ENCODE peak calls at places on chromosome 9, in five cellular contexts. One of them, this sample, is unnamed.

GRCh38 chr9:90919883-90920282 is 118.3 kb downstream of the SYK start:
- DNase-seq in thyroid gland: peak; percentile 78
- DNase-seq in right atrium auricular region: no peak
- DNase-seq in H1: no peak
- DNase-seq in CD8-positive, alpha-beta memory T cell: no peak
- DNase-seq in this sample: no peak

GRCh38 chr9:131589124-131589711 is 43.9 kb downstream of the PRRT1B start:
- DNase-seq in right atrium auricular region: no peak
- DNase-seq in H1: no peak
- DNase-seq in CD8-positive, alpha-beta memory T cell: no peak
- DNase-seq in thyroid gland: no peak
- DNase-seq in this sample: no peak

GRCh38 chr9:87280421-87280820 is 217.2 kb upstream of the DAPK1 start:
- DNase-seq in right atrium auricular region: no peak
- DNase-seq in CD8-positive, alpha-beta memory T cell: no peak
- DNase-seq in thyroid gland: peak; percentile 41
- DNase-seq in H1: no peak
- DNase-seq in this sample: no peak

GRCh38 chr9:18256574-18256973 is 217.4 kb upstream of the ADAMTSL1 start:
- DNase-seq in right atrium auricular region: no peak
- DNase-seq in CD8-positive, alpha-beta memory T cell: no peak
- DNase-seq in H1: no peak
- DNase-seq in thyroid gland: no peak
- DNase-seq in this sample: no peak

GRCh38 chr9:32672478-32672877 is 37.0 kb upstream of the TAF1L start:
- DNase-seq in CD8-positive, alpha-beta memory T cell: no peak
- DNase-seq in H1: no peak
- DNase-seq in right atrium auricular region: no peak
- DNase-seq in thyroid gland: no peak
- DNase-seq in this sample: no peak

GRCh38 chr9:121559183-121559582 is 59.5 kb upstream of the GGTA1 start:
- DNase-seq in CD8-positive, alpha-beta memory T cell: no peak
- DNase-seq in right atrium auricular region: no peak
- DNase-seq in thyroid gland: peak; percentile 65
- DNase-seq in H1: no peak
- DNase-seq in this sample: no peak

GRCh38 chr9:94110821-94111252 is 26.6 kb downstream of the PTPDC1 start:
- DNase-seq in H1: no peak
- DNase-seq in thyroid gland: no peak
- DNase-seq in right atrium auricular region: no peak
- DNase-seq in CD8-positive, alpha-beta memory T cell: no peak
- DNase-seq in this sample: no peak

GRCh38 chr9:99249619-99250018 is 27.5 kb downstream of the SEC61B start:
- DNase-seq in thyroid gland: no peak
- DNase-seq in H1: no peak
- DNase-seq in CD8-positive, alpha-beta memory T cell: no peak
- DNase-seq in right atrium auricular region: no peak
- DNase-seq in this sample: no peak

GRCh38 chr9:136353757-136354488 is 9.6 kb downstream of the DNLZ start:
- DNase-seq in CD8-positive, alpha-beta memory T cell: no peak
- DNase-seq in H1: no peak
- DNase-seq in right atrium auricular region: no peak
- DNase-seq in thyroid gland: peak; percentile 36
- DNase-seq in this sample: no peak

GRCh38 chr9:20290287-20290686 is 332.0 kb downstream of the MLLT3 start:
- DNase-seq in right atrium auricular region: no peak
- DNase-seq in CD8-positive, alpha-beta memory T cell: no peak
- DNase-seq in thyroid gland: no peak
- DNase-seq in H1: no peak
- DNase-seq in this sample: no peak

GRCh38 chr9:125999504-125999881 is 252.3 kb downstream of the PBX3 start:
- DNase-seq in H1: no peak
- DNase-seq in CD8-positive, alpha-beta memory T cell: no peak
- DNase-seq in thyroid gland: no peak
- DNase-seq in right atrium auricular region: no peak
- DNase-seq in this sample: no peak

GRCh38 chr9:68472119-68472518 is 68.6 kb downstream of the TMEM252 start:
- DNase-seq in H1: no peak
- DNase-seq in thyroid gland: no peak
- DNase-seq in CD8-positive, alpha-beta memory T cell: no peak
- DNase-seq in right atrium auricular region: no peak
- DNase-seq in this sample: no peak

GRCh38 chr9:95684516-95684915 is 167.7 kb upstream of the PTCH1 start:
- DNase-seq in thyroid gland: no peak
- DNase-seq in right atrium auricular region: no peak
- DNase-seq in CD8-positive, alpha-beta memory T cell: no peak
- DNase-seq in H1: no peak
- DNase-seq in this sample: no peak

GRCh38 chr9:79574716-79575242 is 3.0 kb downstream of the TLE4 start:
- DNase-seq in right atrium auricular region: no peak
- DNase-seq in H1: no peak
- DNase-seq in CD8-positive, alpha-beta memory T cell: no peak
- DNase-seq in thyroid gland: no peak
- DNase-seq in this sample: no peak

GRCh38 chr9:35563791-35564197 is 41.3 kb upstream of the TESK1 start:
- DNase-seq in right atrium auricular region: no peak
- DNase-seq in CD8-positive, alpha-beta memory T cell: no peak
- DNase-seq in thyroid gland: peak; percentile 44
- DNase-seq in H1: peak; percentile 67
- DNase-seq in this sample: no peak

GRCh38 chr9:91312717-91313325 is 48.9 kb downstream of the AUH start:
- DNase-seq in H1: no peak
- DNase-seq in thyroid gland: peak; percentile 73
- DNase-seq in CD8-positive, alpha-beta memory T cell: no peak
- DNase-seq in right atrium auricular region: no peak
- DNase-seq in this sample: no peak

GRCh38 chr9:109050444-109050843 is 37.1 kb upstream of the CTNNAL1 start:
- DNase-seq in right atrium auricular region: no peak
- DNase-seq in CD8-positive, alpha-beta memory T cell: no peak
- DNase-seq in thyroid gland: no peak
- DNase-seq in H1: no peak
- DNase-seq in this sample: no peak
- H3K36me3 ChIP-seq in right atrium auricular region: peaks cover 65% of the 10 kb centered on the region
- H3K36me3 ChIP-seq in CD8-positive, alpha-beta memory T cell: peaks cover 46% of the 10 kb centered on the region
- H3K36me3 ChIP-seq in thyroid gland: peaks cover 71% of the 10 kb centered on the region
- H3K36me3 ChIP-seq in H1: peaks cover 82% of the 10 kb centered on the region
- H3K36me3 ChIP-seq in this sample: peaks cover 66% of the 10 kb centered on the region

GRCh38 chr9:137456061-137456863 is 2.9 kb downstream of the NSMF start:
- DNase-seq in H1: no peak
- DNase-seq in right atrium auricular region: no peak
- DNase-seq in CD8-positive, alpha-beta memory T cell: no peak
- DNase-seq in thyroid gland: no peak
- DNase-seq in this sample: no peak

GRCh38 chr9:137458194-137459146 is 664 bp downstream of the NSMF start:
- DNase-seq in H1: no peak
- DNase-seq in right atrium auricular region: no peak
- DNase-seq in thyroid gland: no peak
- DNase-seq in CD8-positive, alpha-beta memory T cell: no peak
- DNase-seq in this sample: peak; percentile 48

GRCh38 chr9:137455361-137455991 is 3.7 kb downstream of the NSMF start:
- DNase-seq in thyroid gland: no peak
- DNase-seq in CD8-positive, alpha-beta memory T cell: no peak
- DNase-seq in H1: no peak
- DNase-seq in right atrium auricular region: no peak
- DNase-seq in this sample: no peak

GRCh38 chr9:137457406-137458193 is 1.5 kb downstream of the NSMF start:
- DNase-seq in H1: no peak
- DNase-seq in CD8-positive, alpha-beta memory T cell: no peak
- DNase-seq in thyroid gland: no peak
- DNase-seq in right atrium auricular region: no peak
- DNase-seq in this sample: no peak

GRCh38 chr9:137456864-137457405 is 2.2 kb downstream of the NSMF start:
- DNase-seq in right atrium auricular region: no peak
- DNase-seq in CD8-positive, alpha-beta memory T cell: no peak
- DNase-seq in H1: no peak
- DNase-seq in thyroid gland: no peak
- DNase-seq in this sample: no peak
- H3K4me3 ChIP-seq in right atrium auricular region: no peak overlapping the region
- H3K4me3 ChIP-seq in CD8-positive, alpha-beta memory T cell: no peak overlapping the region
- H3K4me3 ChIP-seq in H1: no peak overlapping the region
- H3K4me3 ChIP-seq in thyroid gland: no peak overlapping the region
- H3K4me3 ChIP-seq in this sample: no peak overlapping the region

GRCh38 chr9:110468950-110469349 is 110.6 kb downstream of the SVEP1 start:
- DNase-seq in thyroid gland: no peak
- DNase-seq in right atrium auricular region: no peak
- DNase-seq in CD8-positive, alpha-beta memory T cell: no peak
- DNase-seq in H1: no peak
- DNase-seq in this sample: no peak

GRCh38 chr9:110463499-110463898 is 116.0 kb downstream of the SVEP1 start:
- DNase-seq in right atrium auricular region: no peak
- DNase-seq in thyroid gland: no peak
- DNase-seq in H1: no peak
- DNase-seq in CD8-positive, alpha-beta memory T cell: no peak
- DNase-seq in this sample: no peak

DNA sequence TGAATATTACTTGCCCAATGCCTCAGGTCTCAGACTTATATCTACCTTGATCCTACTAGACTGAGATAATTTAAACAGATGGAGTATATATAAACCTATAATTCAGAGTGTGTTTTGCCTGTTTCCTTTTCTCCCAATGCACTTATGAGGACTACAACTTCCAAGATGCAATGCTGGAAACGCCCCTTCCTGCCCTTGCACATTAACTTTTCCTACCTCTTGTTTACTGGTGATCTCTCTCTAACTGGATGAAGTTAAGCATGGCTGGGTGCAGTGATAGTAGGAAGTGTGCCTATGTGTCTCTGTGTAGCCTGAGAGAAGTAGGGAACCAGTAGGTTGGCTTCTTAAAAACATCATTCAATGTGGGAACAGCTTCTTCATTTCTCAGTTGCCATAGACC is 115.2 kb downstream of the SVEP1 start:
- DNase-seq in thyroid gland: no peak
- DNase-seq in H1: no peak
- DNase-seq in CD8-positive, alpha-beta memory T cell: no peak
- DNase-seq in right atrium auricular region: no peak
- DNase-seq in this sample: no peak
- H3K36me3 ChIP-seq in thyroid gland: no peaks in the 10 kb centered on the region
- H3K36me3 ChIP-seq in H1: no peaks in the 10 kb centered on the region
- H3K36me3 ChIP-seq in CD8-positive, alpha-beta memory T cell: no peaks in the 10 kb centered on the region
- H3K36me3 ChIP-seq in right atrium auricular region: no peaks in the 10 kb centered on the region
- H3K36me3 ChIP-seq in this sample: no peaks in the 10 kb centered on the region

GRCh38 chr9:78439866-78440830 is 143.2 kb downstream of the PSAT1 start:
- DNase-seq in thyroid gland: peak; percentile 5
- DNase-seq in H1: peak; percentile 54
- DNase-seq in CD8-positive, alpha-beta memory T cell: no peak
- DNase-seq in right atrium auricular region: no peak
- DNase-seq in this sample: no peak
- H3K4me3 ChIP-seq in thyroid gland: no peak overlapping the region
- H3K4me3 ChIP-seq in H1: peak overlapping the region; percentile 11
- H3K4me3 ChIP-seq in CD8-positive, alpha-beta memory T cell: no peak overlapping the region
- H3K4me3 ChIP-seq in right atrium auricular region: no peak overlapping the region
- H3K4me3 ChIP-seq in this sample: no peak overlapping the region

DNA sequence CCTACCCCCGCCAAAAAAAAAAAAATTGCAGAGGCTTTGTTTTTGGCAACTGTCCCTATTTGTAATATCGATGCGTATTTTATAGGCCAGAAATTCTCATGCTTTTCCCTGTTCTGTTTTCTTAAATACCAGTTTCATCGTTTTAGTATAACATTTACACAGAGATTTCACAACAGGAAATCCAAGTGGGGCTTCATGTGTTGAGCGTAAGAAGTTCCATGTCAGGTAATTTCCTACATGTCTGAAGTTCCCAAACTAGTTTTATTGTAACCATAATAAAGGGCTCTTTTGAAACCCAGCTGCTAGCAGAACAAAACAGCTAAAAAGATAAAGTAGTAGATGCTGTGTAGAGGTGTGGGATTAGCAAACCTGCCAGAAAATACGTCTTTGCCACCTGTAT is 4.2 kb downstream of the SMC5 start:
- DNase-seq in thyroid gland: no peak
- DNase-seq in H1: no peak
- DNase-seq in right atrium auricular region: no peak
- DNase-seq in CD8-positive, alpha-beta memory T cell: no peak
- DNase-seq in this sample: no peak
- H3K36me3 ChIP-seq in thyroid gland: peaks cover 6% of the 10 kb centered on the region
- H3K36me3 ChIP-seq in H1: peaks cover 38% of the 10 kb centered on the region
- H3K36me3 ChIP-seq in right atrium auricular region: peaks cover 19% of the 10 kb centered on the region
- H3K36me3 ChIP-seq in CD8-positive, alpha-beta memory T cell: no peaks in the 10 kb centered on the region
- H3K36me3 ChIP-seq in this sample: peaks cover 15% of the 10 kb centered on the region

GRCh38 chr9:124007468-124008306 is 3.9 kb upstream of the LHX2 start:
- DNase-seq in CD8-positive, alpha-beta memory T cell: no peak
- DNase-seq in right atrium auricular region: no peak
- DNase-seq in H1: no peak
- DNase-seq in thyroid gland: no peak
- DNase-seq in this sample: no peak
- H3K4me3 ChIP-seq in CD8-positive, alpha-beta memory T cell: no peak overlapping the region
- H3K4me3 ChIP-seq in right atrium auricular region: no peak overlapping the region
- H3K4me3 ChIP-seq in H1: peak overlapping the region; percentile 67
- H3K4me3 ChIP-seq in thyroid gland: no peak overlapping the region
- H3K4me3 ChIP-seq in this sample: no peak overlapping the region

GRCh38 chr9:15578719-15579118 is 25.9 kb downstream of the CCDC171 start:
- DNase-seq in right atrium auricular region: no peak
- DNase-seq in CD8-positive, alpha-beta memory T cell: no peak
- DNase-seq in H1: no peak
- DNase-seq in thyroid gland: no peak
- DNase-seq in this sample: no peak

GRCh38 chr9:15572200-15572599 is 19.4 kb downstream of the CCDC171 start:
- DNase-seq in H1: no peak
- DNase-seq in thyroid gland: no peak
- DNase-seq in right atrium auricular region: no peak
- DNase-seq in CD8-positive, alpha-beta memory T cell: no peak
- DNase-seq in this sample: no peak

GRCh38 chr9:15570769-15571168 is 17.9 kb downstream of the CCDC171 start:
- DNase-seq in thyroid gland: no peak
- DNase-seq in right atrium auricular region: no peak
- DNase-seq in H1: no peak
- DNase-seq in CD8-positive, alpha-beta memory T cell: no peak
- DNase-seq in this sample: no peak

DNA sequence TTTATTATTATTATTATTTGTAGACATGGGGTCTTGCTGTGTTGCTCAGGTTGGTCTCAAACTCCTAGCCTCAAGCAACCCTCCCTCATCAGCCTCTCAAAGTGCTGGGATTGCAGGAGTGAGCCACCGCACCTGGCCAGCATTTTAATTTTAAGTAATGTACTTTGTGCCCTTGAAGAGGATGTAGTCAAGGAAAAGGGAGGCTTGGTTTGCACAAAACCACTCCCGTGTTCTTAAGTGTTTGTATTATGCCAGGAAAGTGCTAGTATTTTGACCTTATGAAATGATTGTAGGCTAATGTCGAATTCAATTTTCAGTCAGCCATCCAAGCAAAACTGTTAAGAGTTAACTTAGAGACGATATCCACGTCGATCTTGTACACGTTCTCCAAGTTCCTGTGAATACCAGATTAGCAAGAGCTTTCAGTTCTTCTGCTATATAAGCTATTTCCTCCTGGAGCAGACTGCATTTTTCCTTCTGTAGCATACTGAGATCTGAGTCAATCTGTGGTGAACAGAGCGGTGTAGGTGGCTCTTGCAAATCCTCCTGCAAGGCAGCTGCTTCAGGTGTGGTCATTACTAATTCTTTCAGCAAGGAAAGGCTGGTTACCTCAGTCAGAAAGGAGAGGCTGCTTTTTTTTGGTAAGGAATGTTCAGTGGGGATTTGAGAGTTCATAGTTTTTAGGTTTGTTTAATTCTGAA is 23.7 kb downstream of the CCDC171 start:
- DNase-seq in CD8-positive, alpha-beta memory T cell: no peak
- DNase-seq in thyroid gland: no peak
- DNase-seq in H1: no peak
- DNase-seq in right atrium auricular region: no peak
- DNase-seq in this sample: no peak
- H3K36me3 ChIP-seq in CD8-positive, alpha-beta memory T cell: no peaks in the 10 kb centered on the region
- H3K36me3 ChIP-seq in thyroid gland: no peaks in the 10 kb centered on the region
- H3K36me3 ChIP-seq in H1: no peaks in the 10 kb centered on the region
- H3K36me3 ChIP-seq in right atrium auricular region: no peaks in the 10 kb centered on the region
- H3K36me3 ChIP-seq in this sample: no peaks in the 10 kb centered on the region

This sample was measured in CD4-positive, alpha-beta memory T cell.